ENCODE peak calls at places on chromosomes 2 and 18, in five cellular contexts. E, Y, R, W and T are unnamed samples.

GRCh38 chr2:24076849-24077534 is 866 bp upstream of the SF3B6 start:
- DNase-seq in E (peak), Y (peak), R (no peak), W (peak), T (no peak)

GRCh38 chr2:10972683-10973433 is 61.1 kb downstream of the KCNF1 start:
- DNase-seq in E (no peak), Y (no peak), R (no peak), W (no peak), T (no peak)

GRCh38 chr18:79353238-79353637 is 42.5 kb upstream of the NFATC1 start:
- DNase-seq in E (peak), Y (peak), R (no peak), W (peak), T (no peak)

GRCh38 chr2:59150430-59150829 is 909.3 kb upstream of the FANCL start:
- DNase-seq in E (no peak), Y (no peak), R (no peak), W (peak), T (no peak)

GRCh38 chr2:27494944-27495554 is at the start of gene FNDC4:
- DNase-seq in E (no peak), Y (peak), R (no peak), W (peak), T (no peak)

GRCh38 chr18:78827141-78827540 is 152.5 kb upstream of the SALL3 start:
- DNase-seq in E (no peak), Y (no peak), R (no peak), W (no peak), T (no peak)

GRCh38 chr2:9982248-9982647 is 30.8 kb downstream of the GRHL1 start:
- DNase-seq in E (no peak), Y (no peak), R (no peak), W (peak), T (no peak)

GRCh38 chr2:217994776-217995274 is 8.0 kb downstream of the TNS1 start:
- DNase-seq in E (no peak), Y (no peak), R (no peak), W (peak), T (peak)

GRCh38 chr18:80108739-80109675 is at the start of gene ADNP2:
- DNase-seq in E (peak), Y (peak), R (peak), W (peak), T (peak)

GRCh38 chr2:127599211-127599610 is 46.7 kb upstream of the GPR17 start:
- DNase-seq in E (no peak), Y (no peak), R (no peak), W (peak), T (no peak)

GRCh38 chr2:169853041-169853668 is 25.9 kb downstream of the UBR3 start:
- DNase-seq in E (no peak), Y (no peak), R (no peak), W (no peak), T (no peak)

GRCh38 chr2:220811952-220812570 is 760.0 kb downstream of the EPHA4 start:
- DNase-seq in E (no peak), Y (no peak), R (no peak), W (peak), T (peak)

GRCh38 chr2:104755026-104755856 is 98.7 kb upstream of the POU3F3 start:
- DNase-seq in E (no peak), Y (no peak), R (no peak), W (no peak), T (no peak)

GRCh38 chr2:30705711-30706533 is 101.3 kb downstream of the CAPN13 start:
- DNase-seq in E (no peak), Y (no peak), R (no peak), W (no peak), T (no peak)

GRCh38 chr2:119005565-119005964 is 63.6 kb downstream of the MARCO start:
- DNase-seq in E (no peak), Y (no peak), R (no peak), W (no peak), T (no peak)

GRCh38 chr2:142742301-142743214 is 134.9 kb upstream of the KYNU start:
- DNase-seq in E (no peak), Y (no peak), R (no peak), W (peak), T (peak)

GRCh38 chr2:236219411-236219810 is 44.8 kb downstream of the ASB18 start:
- DNase-seq in E (no peak), Y (no peak), R (no peak), W (no peak), T (no peak)

GRCh38 chr2:232242316-232242715 is 136.2 kb upstream of the ALPP start:
- DNase-seq in E (no peak), Y (no peak), R (no peak), W (no peak), T (no peak)

GRCh38 chr18:3402962-3403585 is 46.9 kb upstream of the TGIF1 start:
- DNase-seq in E (peak), Y (no peak), R (no peak), W (peak), T (peak)

GRCh38 chr2:29829841-29830240 is 91.5 kb downstream of the ALK start:
- DNase-seq in E (no peak), Y (no peak), R (no peak), W (no peak), T (no peak)

GRCh38 chr2:234448506-234449169 is 48.2 kb downstream of the ARL4C start:
- DNase-seq in E (no peak), Y (no peak), R (no peak), W (peak), T (no peak)

GRCh38 chr2:149799296-149799695 is 211.7 kb upstream of the MMADHC start:
- DNase-seq in E (peak), Y (no peak), R (no peak), W (peak), T (peak)

GRCh38 chr18:12056034-12056883 is 37.4 kb upstream of the ANKRD62 start:
- DNase-seq in E (no peak), Y (no peak), R (no peak), W (no peak), T (no peak)

GRCh38 chr2:142545036-142545435 is 332.4 kb upstream of the KYNU start:
- DNase-seq in E (no peak), Y (no peak), R (no peak), W (peak), T (no peak)

GRCh38 chr18:43596106-43596712 is 318.9 kb upstream of the SYT4 start:
- DNase-seq in E (peak), Y (no peak), R (no peak), W (peak), T (peak)

GRCh38 chr2:110172506-110172905 is 32.3 kb downstream of the NPHP1 start:
- DNase-seq in E (no peak), Y (no peak), R (no peak), W (no peak), T (no peak)

GRCh38 chr2:148534416-148535205 is 109.9 kb upstream of the EPC2 start:
- DNase-seq in E (no peak), Y (no peak), R (no peak), W (no peak), T (peak)

GRCh38 chr2:240141736-240142135 is 1.3 kb upstream of the OTOS start:
- DNase-seq in E (no peak), Y (no peak), R (no peak), W (no peak), T (no peak)